ENCODE peak calls at places on chromosomes 7 and 10, in five cellular contexts. N is activated T-helper 1 cell treated with anti-CD3 and anti-CD28 coated beads, Interleukin-12 subunit alpha, Interleukin-12 subunit beta, Interleukin-2, Interleukin-4 antibody, amounts not matched to agents 30 ng/mL and 10 ng/mL and 1 ng/mL, durations not matched to agents 14 hours and 24 hours and 36 hours; K is activated B cell treated with CpG ODN at 0.5 μM for 24 hours; S is EH; P is neural progenitor cell. Z is an unnamed sample.
A peak's percentile ranks its signal among the peaks of the same experiment; 100 is the strongest.

GRCh38 chr10:10657139-10657760 is 360.4 kb upstream of the CELF2 start:
- DNase-seq in P (no peak), K (no peak), S (no peak), N (no peak), Z (no peak)

GRCh38 chr10:30445716-30446115 is 11.7 kb downstream of the MAP3K8 start:
- DNase-seq in S (peak; percentile 97), P (no peak), N (no peak), K (no peak), Z (no peak)

GRCh38 chr10:91227576-91227975 is 7.1 kb downstream of the PCGF5 start:
- DNase-seq in P (no peak), K (no peak), N (no peak), S (no peak), Z (no peak)

GRCh38 chr10:47104101-47104707 is 193.0 kb downstream of the PTPN20 start:
- DNase-seq in P (no peak), K (no peak), N (no peak), S (peak; percentile 32), Z (no peak)

GRCh38 chr7:19413444-19413965 is 268.3 kb upstream of the FERD3L start:
- DNase-seq in P (no peak), S (no peak), N (no peak), K (no peak), Z (no peak)

GRCh38 chr10:49160814-49161213 is 27.0 kb upstream of the FAM170B start:
- DNase-seq in P (no peak), N (no peak), S (no peak), K (no peak), Z (no peak)

GRCh38 chr7:96136600-96137239 is 185.2 kb downstream of the SLC25A13 start:
- DNase-seq in K (no peak), P (peak; percentile 28), S (no peak), N (no peak), Z (no peak)

GRCh38 chr7:50822716-50823115 is 40.0 kb upstream of the GRB10 start:
- DNase-seq in P (no peak), N (no peak), K (no peak), S (peak; percentile 61), Z (no peak)

GRCh38 chr10:6770846-6771245 is 190.8 kb upstream of the PRKCQ start:
- DNase-seq in S (peak; percentile 45), N (no peak), P (no peak), K (no peak), Z (no peak)

GRCh38 chr7:114364151-114364550 is 50.5 kb upstream of the FOXP2 start:
- DNase-seq in N (no peak), K (no peak), P (peak; percentile 65), S (no peak), Z (no peak)

GRCh38 chr10:11849908-11850307 is 26.8 kb downstream of the PROSER2 start:
- DNase-seq in K (no peak), S (no peak), P (no peak), N (no peak), Z (no peak)

GRCh38 chr10:11337516-11337915 is 273.9 kb downstream of the USP6NL start:
- DNase-seq in P (peak; percentile 17), K (no peak), N (no peak), S (no peak), Z (no peak)

GRCh38 chr10:13272164-13272571 is 27.7 kb downstream of the PHYH start:
- DNase-seq in N (no peak), K (no peak), S (peak; percentile 45), P (peak; percentile 9), Z (no peak)

GRCh38 chr10:42934351-42934811 is 142.5 kb upstream of the RET start:
- DNase-seq in K (no peak), N (no peak), S (no peak), P (no peak), Z (no peak)

GRCh38 chr7:121931149-121931922 is 58.4 kb downstream of the PTPRZ1 start:
- DNase-seq in K (no peak), N (no peak), P (no peak), S (no peak), Z (no peak)

GRCh38 chr7:131329176-131329570 is 1.5 kb downstream of the MKLN1 start:
- DNase-seq in S (peak; percentile 10), N (no peak), K (no peak), P (no peak), Z (no peak)

GRCh38 chr7:121994625-121995410 is 121.9 kb downstream of the PTPRZ1 start:
- DNase-seq in K (no peak), N (peak; percentile 8), P (peak; percentile 77), S (peak; percentile 71), Z (peak; percentile 63)

GRCh38 chr7:95811846-95812445 is 39.6 kb downstream of the DYNC1I1 start:
- DNase-seq in K (no peak), S (no peak), P (no peak), N (no peak), Z (no peak)

GRCh38 chr10:79242620-79243152 is 104.6 kb upstream of the PPIF start:
- DNase-seq in S (peak; percentile 89), P (peak; percentile 88), N (peak; percentile 65), K (peak; percentile 71), Z (peak; percentile 81)

GRCh38 chr10:8969853-8970252 is 915.4 kb downstream of the GATA3 start:
- DNase-seq in N (no peak), S (no peak), P (no peak), K (no peak), Z (no peak)

GRCh38 chr7:120587281-120587680 is 270.7 kb downstream of the TSPAN12 start:
- DNase-seq in S (no peak), K (no peak), P (no peak), N (no peak), Z (no peak)

GRCh38 chr7:16669581-16669980 is 23.6 kb downstream of the BZW2 start:
- DNase-seq in N (no peak), P (no peak), K (no peak), S (peak; percentile 70), Z (no peak)

GRCh38 chr7:104931181-104931781 is 82.7 kb upstream of the KMT2E start:
- DNase-seq in K (no peak), S (no peak), P (peak; percentile 58), N (no peak), Z (no peak)

GRCh38 chr10:96496281-96496925 is 17.3 kb downstream of the TLL2 start:
- DNase-seq in K (no peak), N (no peak), P (peak; percentile 72), S (peak; percentile 56), Z (peak; percentile 65)

GRCh38 chr7:128161466-128162125 is 79.5 kb upstream of the LEP start:
- DNase-seq in K (no peak), S (peak; percentile 5), P (no peak), N (no peak), Z (no peak)

GRCh38 chr7:42677751-42678231 is 234.1 kb downstream of the C7orf25 start:
- DNase-seq in N (no peak), P (no peak), K (no peak), S (peak; percentile 75), Z (no peak)

Z was measured in nephron progenitor cell.